ENCODE peak calls at places on chromosomes 13 and 19, in ten cellular contexts. One of them, this sample, is unnamed.

GRCh38 chr13:64675256-64675892 is 2554.8 kb downstream of the PCDH9 start:
- DNase-seq in pancreas: no peak
- DNase-seq in esophagus squamous epithelium: no peak
- DNase-seq in A172: peak
- DNase-seq in fibroblast of villous mesenchyme: no peak
- DNase-seq in stimulated activated naive CD8-positive, alpha-beta T cell treated with anti-CD3 and anti-CD28 coated beads, Interleukin-15, amount 100 ng/mL, for 72 hours: no peak
- DNase-seq in stimulated activated CD4-positive, alpha-beta T cell treated with anti-CD3 and anti-CD28 coated beads, Interleukin-15, amount 100 ng/mL, for 1 hour: no peak
- DNase-seq in HuH-7: peak
- DNase-seq in MCF 10A: peak
- DNase-seq in AG08395: peak
- DNase-seq in this sample: no peak

GRCh38 chr19:3039641-3040077 is 10.6 kb upstream of the TLE2 start:
- DNase-seq in pancreas: no peak
- DNase-seq in esophagus squamous epithelium: no peak
- DNase-seq in A172: no peak
- DNase-seq in fibroblast of villous mesenchyme: no peak
- DNase-seq in stimulated activated naive CD8-positive, alpha-beta T cell treated with anti-CD3 and anti-CD28 coated beads, Interleukin-15, amount 100 ng/mL, for 72 hours: no peak
- DNase-seq in stimulated activated CD4-positive, alpha-beta T cell treated with anti-CD3 and anti-CD28 coated beads, Interleukin-15, amount 100 ng/mL, for 1 hour: no peak
- DNase-seq in HuH-7: no peak
- DNase-seq in MCF 10A: no peak
- DNase-seq in AG08395: no peak
- DNase-seq in this sample: no peak

GRCh38 chr19:19447536-19448237 is 42.2 kb downstream of the GATAD2A start:
- DNase-seq in pancreas: no peak
- DNase-seq in esophagus squamous epithelium: no peak
- DNase-seq in A172: no peak
- DNase-seq in fibroblast of villous mesenchyme: no peak
- DNase-seq in stimulated activated naive CD8-positive, alpha-beta T cell treated with anti-CD3 and anti-CD28 coated beads, Interleukin-15, amount 100 ng/mL, for 72 hours: peak
- DNase-seq in stimulated activated CD4-positive, alpha-beta T cell treated with anti-CD3 and anti-CD28 coated beads, Interleukin-15, amount 100 ng/mL, for 1 hour: no peak
- DNase-seq in HuH-7: no peak
- DNase-seq in MCF 10A: no peak
- DNase-seq in AG08395: no peak
- DNase-seq in this sample: peak

GRCh38 chr19:47836038-47836437 is 14.3 kb downstream of the CRX start:
- DNase-seq in pancreas: no peak
- DNase-seq in esophagus squamous epithelium: no peak
- DNase-seq in A172: no peak
- DNase-seq in fibroblast of villous mesenchyme: no peak
- DNase-seq in stimulated activated naive CD8-positive, alpha-beta T cell treated with anti-CD3 and anti-CD28 coated beads, Interleukin-15, amount 100 ng/mL, for 72 hours: no peak
- DNase-seq in stimulated activated CD4-positive, alpha-beta T cell treated with anti-CD3 and anti-CD28 coated beads, Interleukin-15, amount 100 ng/mL, for 1 hour: no peak
- DNase-seq in HuH-7: no peak
- DNase-seq in MCF 10A: no peak
- DNase-seq in AG08395: no peak
- DNase-seq in this sample: no peak

GRCh38 chr13:66680031-66680430 is 550.1 kb downstream of the PCDH9 start:
- DNase-seq in pancreas: no peak
- DNase-seq in esophagus squamous epithelium: no peak
- DNase-seq in A172: no peak
- DNase-seq in fibroblast of villous mesenchyme: no peak
- DNase-seq in stimulated activated naive CD8-positive, alpha-beta T cell treated with anti-CD3 and anti-CD28 coated beads, Interleukin-15, amount 100 ng/mL, for 72 hours: no peak
- DNase-seq in stimulated activated CD4-positive, alpha-beta T cell treated with anti-CD3 and anti-CD28 coated beads, Interleukin-15, amount 100 ng/mL, for 1 hour: no peak
- DNase-seq in HuH-7: no peak
- DNase-seq in MCF 10A: no peak
- DNase-seq in AG08395: no peak
- DNase-seq in this sample: no peak

GRCh38 chr19:40143612-40144011 is 47.6 kb upstream of the MAP3K10 start:
- DNase-seq in pancreas: no peak
- DNase-seq in esophagus squamous epithelium: no peak
- DNase-seq in A172: no peak
- DNase-seq in fibroblast of villous mesenchyme: no peak
- DNase-seq in stimulated activated naive CD8-positive, alpha-beta T cell treated with anti-CD3 and anti-CD28 coated beads, Interleukin-15, amount 100 ng/mL, for 72 hours: peak
- DNase-seq in stimulated activated CD4-positive, alpha-beta T cell treated with anti-CD3 and anti-CD28 coated beads, Interleukin-15, amount 100 ng/mL, for 1 hour: no peak
- DNase-seq in HuH-7: no peak
- DNase-seq in MCF 10A: no peak
- DNase-seq in AG08395: no peak
- DNase-seq in this sample: no peak

GRCh38 chr13:20221772-20222171 is 10.3 kb downstream of the GJB6 start:
- DNase-seq in pancreas: no peak
- DNase-seq in esophagus squamous epithelium: no peak
- DNase-seq in A172: no peak
- DNase-seq in fibroblast of villous mesenchyme: peak
- DNase-seq in stimulated activated naive CD8-positive, alpha-beta T cell treated with anti-CD3 and anti-CD28 coated beads, Interleukin-15, amount 100 ng/mL, for 72 hours: no peak
- DNase-seq in stimulated activated CD4-positive, alpha-beta T cell treated with anti-CD3 and anti-CD28 coated beads, Interleukin-15, amount 100 ng/mL, for 1 hour: no peak
- DNase-seq in HuH-7: no peak
- DNase-seq in MCF 10A: peak
- DNase-seq in AG08395: peak
- DNase-seq in this sample: no peak

GRCh38 chr19:11737964-11738745 is 591 bp downstream of the ZNF823 start:
- DNase-seq in pancreas: peak
- DNase-seq in esophagus squamous epithelium: no peak
- DNase-seq in A172: peak
- DNase-seq in fibroblast of villous mesenchyme: peak
- DNase-seq in stimulated activated naive CD8-positive, alpha-beta T cell treated with anti-CD3 and anti-CD28 coated beads, Interleukin-15, amount 100 ng/mL, for 72 hours: peak
- DNase-seq in stimulated activated CD4-positive, alpha-beta T cell treated with anti-CD3 and anti-CD28 coated beads, Interleukin-15, amount 100 ng/mL, for 1 hour: no peak
- DNase-seq in HuH-7: peak
- DNase-seq in MCF 10A: peak
- DNase-seq in AG08395: no peak
- DNase-seq in this sample: no peak

GRCh38 chr19:31946491-31946890 is 398.9 kb upstream of the ZNF507 start:
- DNase-seq in pancreas: no peak
- DNase-seq in esophagus squamous epithelium: no peak
- DNase-seq in A172: no peak
- DNase-seq in fibroblast of villous mesenchyme: no peak
- DNase-seq in stimulated activated naive CD8-positive, alpha-beta T cell treated with anti-CD3 and anti-CD28 coated beads, Interleukin-15, amount 100 ng/mL, for 72 hours: no peak
- DNase-seq in stimulated activated CD4-positive, alpha-beta T cell treated with anti-CD3 and anti-CD28 coated beads, Interleukin-15, amount 100 ng/mL, for 1 hour: no peak
- DNase-seq in HuH-7: no peak
- DNase-seq in MCF 10A: no peak
- DNase-seq in AG08395: no peak
- DNase-seq in this sample: no peak

GRCh38 chr19:11422163-11423068 is 3.3 kb upstream of the RGL3 start:
- DNase-seq in pancreas: peak
- DNase-seq in esophagus squamous epithelium: peak
- DNase-seq in A172: no peak
- DNase-seq in fibroblast of villous mesenchyme: peak
- DNase-seq in stimulated activated naive CD8-positive, alpha-beta T cell treated with anti-CD3 and anti-CD28 coated beads, Interleukin-15, amount 100 ng/mL, for 72 hours: peak
- DNase-seq in stimulated activated CD4-positive, alpha-beta T cell treated with anti-CD3 and anti-CD28 coated beads, Interleukin-15, amount 100 ng/mL, for 1 hour: peak
- DNase-seq in HuH-7: no peak
- DNase-seq in MCF 10A: peak
- DNase-seq in AG08395: peak
- DNase-seq in this sample: no peak

GRCh38 chr19:39677931-39678889 is 22.5 kb downstream of the LGALS16 start:
- DNase-seq in pancreas: no peak
- DNase-seq in esophagus squamous epithelium: no peak
- DNase-seq in A172: peak
- DNase-seq in fibroblast of villous mesenchyme: no peak
- DNase-seq in stimulated activated naive CD8-positive, alpha-beta T cell treated with anti-CD3 and anti-CD28 coated beads, Interleukin-15, amount 100 ng/mL, for 72 hours: no peak
- DNase-seq in stimulated activated CD4-positive, alpha-beta T cell treated with anti-CD3 and anti-CD28 coated beads, Interleukin-15, amount 100 ng/mL, for 1 hour: no peak
- DNase-seq in HuH-7: peak
- DNase-seq in MCF 10A: peak
- DNase-seq in AG08395: no peak
- DNase-seq in this sample: no peak

GRCh38 chr19:13718733-13719132 is 45.6 kb upstream of the MRI1 start:
- DNase-seq in pancreas: no peak
- DNase-seq in esophagus squamous epithelium: no peak
- DNase-seq in A172: peak
- DNase-seq in fibroblast of villous mesenchyme: peak
- DNase-seq in stimulated activated naive CD8-positive, alpha-beta T cell treated with anti-CD3 and anti-CD28 coated beads, Interleukin-15, amount 100 ng/mL, for 72 hours: no peak
- DNase-seq in stimulated activated CD4-positive, alpha-beta T cell treated with anti-CD3 and anti-CD28 coated beads, Interleukin-15, amount 100 ng/mL, for 1 hour: no peak
- DNase-seq in HuH-7: no peak
- DNase-seq in MCF 10A: peak
- DNase-seq in AG08395: peak
- DNase-seq in this sample: no peak

GRCh38 chr13:85525411-85525810 is 273.8 kb downstream of the SLITRK6 start:
- DNase-seq in pancreas: no peak
- DNase-seq in esophagus squamous epithelium: no peak
- DNase-seq in A172: no peak
- DNase-seq in fibroblast of villous mesenchyme: no peak
- DNase-seq in stimulated activated naive CD8-positive, alpha-beta T cell treated with anti-CD3 and anti-CD28 coated beads, Interleukin-15, amount 100 ng/mL, for 72 hours: no peak
- DNase-seq in stimulated activated CD4-positive, alpha-beta T cell treated with anti-CD3 and anti-CD28 coated beads, Interleukin-15, amount 100 ng/mL, for 1 hour: no peak
- DNase-seq in HuH-7: no peak
- DNase-seq in MCF 10A: no peak
- DNase-seq in AG08395: no peak
- DNase-seq in this sample: no peak

GRCh38 chr13:40697711-40698110 is 31.3 kb upstream of the FOXO1 start:
- DNase-seq in pancreas: no peak
- DNase-seq in esophagus squamous epithelium: no peak
- DNase-seq in A172: no peak
- DNase-seq in fibroblast of villous mesenchyme: no peak
- DNase-seq in stimulated activated naive CD8-positive, alpha-beta T cell treated with anti-CD3 and anti-CD28 coated beads, Interleukin-15, amount 100 ng/mL, for 72 hours: no peak
- DNase-seq in stimulated activated CD4-positive, alpha-beta T cell treated with anti-CD3 and anti-CD28 coated beads, Interleukin-15, amount 100 ng/mL, for 1 hour: no peak
- DNase-seq in HuH-7: no peak
- DNase-seq in MCF 10A: no peak
- DNase-seq in AG08395: no peak
- DNase-seq in this sample: no peak

GRCh38 chr19:2070436-2070827 is 19.4 kb upstream of the MKNK2 start:
- DNase-seq in pancreas: no peak
- DNase-seq in esophagus squamous epithelium: no peak
- DNase-seq in A172: no peak
- DNase-seq in fibroblast of villous mesenchyme: no peak
- DNase-seq in stimulated activated naive CD8-positive, alpha-beta T cell treated with anti-CD3 and anti-CD28 coated beads, Interleukin-15, amount 100 ng/mL, for 72 hours: no peak
- DNase-seq in stimulated activated CD4-positive, alpha-beta T cell treated with anti-CD3 and anti-CD28 coated beads, Interleukin-15, amount 100 ng/mL, for 1 hour: no peak
- DNase-seq in HuH-7: no peak
- DNase-seq in MCF 10A: no peak
- DNase-seq in AG08395: no peak
- DNase-seq in this sample: no peak

GRCh38 chr13:79401259-79402071 is 4.6 kb downstream of the RBM26 start:
- DNase-seq in pancreas: no peak
- DNase-seq in esophagus squamous epithelium: no peak
- DNase-seq in A172: no peak
- DNase-seq in fibroblast of villous mesenchyme: no peak
- DNase-seq in stimulated activated naive CD8-positive, alpha-beta T cell treated with anti-CD3 and anti-CD28 coated beads, Interleukin-15, amount 100 ng/mL, for 72 hours: no peak
- DNase-seq in stimulated activated CD4-positive, alpha-beta T cell treated with anti-CD3 and anti-CD28 coated beads, Interleukin-15, amount 100 ng/mL, for 1 hour: no peak
- DNase-seq in HuH-7: no peak
- DNase-seq in MCF 10A: no peak
- DNase-seq in AG08395: no peak
- DNase-seq in this sample: no peak

GRCh38 chr13:31769581-31769980 is 30.3 kb downstream of the RXFP2 start:
- DNase-seq in pancreas: no peak
- DNase-seq in esophagus squamous epithelium: no peak
- DNase-seq in A172: no peak
- DNase-seq in fibroblast of villous mesenchyme: no peak
- DNase-seq in stimulated activated naive CD8-positive, alpha-beta T cell treated with anti-CD3 and anti-CD28 coated beads, Interleukin-15, amount 100 ng/mL, for 72 hours: no peak
- DNase-seq in stimulated activated CD4-positive, alpha-beta T cell treated with anti-CD3 and anti-CD28 coated beads, Interleukin-15, amount 100 ng/mL, for 1 hour: no peak
- DNase-seq in HuH-7: no peak
- DNase-seq in MCF 10A: no peak
- DNase-seq in AG08395: no peak
- DNase-seq in this sample: no peak

GRCh38 chr19:406999-407491 is 1.9 kb downstream of the C2CD4C start:
- DNase-seq in pancreas: peak
- DNase-seq in esophagus squamous epithelium: no peak
- DNase-seq in A172: no peak
- DNase-seq in fibroblast of villous mesenchyme: no peak
- DNase-seq in stimulated activated naive CD8-positive, alpha-beta T cell treated with anti-CD3 and anti-CD28 coated beads, Interleukin-15, amount 100 ng/mL, for 72 hours: no peak
- DNase-seq in stimulated activated CD4-positive, alpha-beta T cell treated with anti-CD3 and anti-CD28 coated beads, Interleukin-15, amount 100 ng/mL, for 1 hour: no peak
- DNase-seq in HuH-7: no peak
- DNase-seq in MCF 10A: no peak
- DNase-seq in AG08395: no peak
- DNase-seq in this sample: no peak

GRCh38 chr13:83452292-83452950 is 429.9 kb downstream of the SLITRK1 start:
- DNase-seq in pancreas: peak
- DNase-seq in esophagus squamous epithelium: no peak
- DNase-seq in A172: no peak
- DNase-seq in fibroblast of villous mesenchyme: no peak
- DNase-seq in stimulated activated naive CD8-positive, alpha-beta T cell treated with anti-CD3 and anti-CD28 coated beads, Interleukin-15, amount 100 ng/mL, for 72 hours: no peak
- DNase-seq in stimulated activated CD4-positive, alpha-beta T cell treated with anti-CD3 and anti-CD28 coated beads, Interleukin-15, amount 100 ng/mL, for 1 hour: no peak
- DNase-seq in HuH-7: no peak
- DNase-seq in MCF 10A: no peak
- DNase-seq in AG08395: no peak
- DNase-seq in this sample: no peak

This sample was measured in cerebellar nuclear complex.